ENCODE peak calls at places on chromosomes 1 and 21, in five cellular contexts. O is type B pancreatic cell; F is AG08395; R is activated CD4-positive, CD25-positive, alpha-beta regulatory T cell treated with anti-CD3 and anti-CD28 coated beads, Interleukin-2, amount 50 U/mL, for 72 hours; W is T follicular helper cell. I is an unnamed sample.

GRCh38 chr1:42214447-42214871 is 49.9 kb upstream of the GUCA2A start:
- DNase-seq in O (no peak), F (peak; percentile 12), R (no peak), W (no peak), I (no peak)

GRCh38 chr1:223886516-223886921 is 40.8 kb upstream of the TP53BP2 start:
- DNase-seq in O (no peak), F (no peak), R (no peak), W (no peak), I (no peak)

GRCh38 chr1:34060331-34060730 is 104.7 kb downstream of the CSMD2 start:
- DNase-seq in O (no peak), F (no peak), R (no peak), W (no peak), I (no peak)

GRCh38 chr1:226838456-226838855 is 32.0 kb upstream of the PSEN2 start:
- DNase-seq in O (no peak), F (no peak), R (no peak), W (no peak), I (no peak)

GRCh38 chr1:7490576-7490975 is 280.5 kb upstream of the VAMP3 start:
- DNase-seq in O (no peak), F (no peak), R (no peak), W (no peak), I (no peak)

GRCh38 chr1:10528066-10529014 is 53.6 kb downstream of the PEX14 start:
- DNase-seq in O (no peak), F (peak; percentile 93), R (no peak), W (no peak), I (no peak)

GRCh38 chr1:193625255-193625654 is 438.8 kb upstream of the B3GALT2 start:
- DNase-seq in O (no peak), F (no peak), R (no peak), W (no peak), I (no peak)

GRCh38 chr1:178724734-178725602 is at the start of gene RALGPS2:
- DNase-seq in O (peak; percentile 76), F (peak; percentile 81), R (peak; percentile 51), W (peak; percentile 59), I (peak; percentile 34)

GRCh38 chr1:4723106-4723505 is 68.7 kb downstream of the AJAP1 start:
- DNase-seq in O (no peak), F (no peak), R (no peak), W (no peak), I (no peak)

GRCh38 chr21:25708467-25709065 is 26.1 kb downstream of the ATP5PF start:
- DNase-seq in O (no peak), F (peak; percentile 51), R (peak; percentile 36), W (peak; percentile 22), I (peak; percentile 25)